ENCODE peak calls at places on chromosomes 11 and 22, in ten cellular contexts. One of them, this sample, is unnamed.

GRCh38 chr22:28958611-28959010 is 75.2 kb downstream of the ZNRF3 start:
- DNase-seq in OCI-LY7: no peak
- DNase-seq in neuronal stem cell: no peak
- DNase-seq in ascending aorta: no peak
- DNase-seq in fibroblast of lung: peak; percentile 36
- DNase-seq in A549: no peak
- DNase-seq in CD4-positive, alpha-beta memory T cell: no peak
- DNase-seq in H9: no peak
- DNase-seq in CD4-positive, alpha-beta T cell: no peak
- DNase-seq in mucosa of descending colon: no peak
- DNase-seq in this sample: no peak

GRCh38 chr22:21714059-21714770 is 21.4 kb downstream of the YPEL1 start:
- DNase-seq in mucosa of descending colon: no peak
- DNase-seq in OCI-LY7: no peak
- DNase-seq in neuronal stem cell: no peak
- DNase-seq in fibroblast of lung: no peak
- DNase-seq in CD4-positive, alpha-beta memory T cell: no peak
- DNase-seq in ascending aorta: no peak
- DNase-seq in A549: no peak
- DNase-seq in H9: no peak
- DNase-seq in CD4-positive, alpha-beta T cell: no peak
- DNase-seq in this sample: no peak

GRCh38 chr11:133669371-133670046 is 137.2 kb upstream of the OPCML start:
- DNase-seq in neuronal stem cell: no peak
- DNase-seq in fibroblast of lung: no peak
- DNase-seq in A549: no peak
- DNase-seq in CD4-positive, alpha-beta memory T cell: no peak
- DNase-seq in ascending aorta: no peak
- DNase-seq in CD4-positive, alpha-beta T cell: no peak
- DNase-seq in OCI-LY7: no peak
- DNase-seq in mucosa of descending colon: no peak
- DNase-seq in H9: peak; percentile 58
- DNase-seq in this sample: no peak

GRCh38 chr11:87290304-87290922 is 252.7 kb downstream of the TMEM135 start:
- DNase-seq in ascending aorta: no peak
- DNase-seq in mucosa of descending colon: no peak
- DNase-seq in CD4-positive, alpha-beta T cell: no peak
- DNase-seq in A549: peak; percentile 42
- DNase-seq in neuronal stem cell: peak; percentile 42
- DNase-seq in CD4-positive, alpha-beta memory T cell: peak; percentile 54
- DNase-seq in H9: no peak
- DNase-seq in OCI-LY7: peak; percentile 74
- DNase-seq in fibroblast of lung: peak; percentile 79
- DNase-seq in this sample: no peak

GRCh38 chr11:134818531-134818930 is 406.5 kb upstream of the B3GAT1 start:
- DNase-seq in OCI-LY7: no peak
- DNase-seq in fibroblast of lung: no peak
- DNase-seq in mucosa of descending colon: no peak
- DNase-seq in H9: peak; percentile 66
- DNase-seq in ascending aorta: no peak
- DNase-seq in CD4-positive, alpha-beta T cell: no peak
- DNase-seq in CD4-positive, alpha-beta memory T cell: no peak
- DNase-seq in neuronal stem cell: no peak
- DNase-seq in A549: no peak
- DNase-seq in this sample: no peak

GRCh38 chr22:43883012-43883661 is 8.7 kb downstream of the PNPLA5 start:
- DNase-seq in H9: peak; percentile 88
- DNase-seq in ascending aorta: no peak
- DNase-seq in A549: peak; percentile 67
- DNase-seq in CD4-positive, alpha-beta memory T cell: peak; percentile 13
- DNase-seq in CD4-positive, alpha-beta T cell: peak; percentile 13
- DNase-seq in OCI-LY7: peak; percentile 75
- DNase-seq in neuronal stem cell: peak; percentile 74
- DNase-seq in mucosa of descending colon: peak; percentile 23
- DNase-seq in fibroblast of lung: peak; percentile 79
- DNase-seq in this sample: no peak

GRCh38 chr22:30362632-30363281 is 6.0 kb downstream of the CCDC157 start:
- DNase-seq in CD4-positive, alpha-beta T cell: no peak
- DNase-seq in CD4-positive, alpha-beta memory T cell: no peak
- DNase-seq in fibroblast of lung: no peak
- DNase-seq in ascending aorta: no peak
- DNase-seq in A549: no peak
- DNase-seq in mucosa of descending colon: no peak
- DNase-seq in H9: peak; percentile 84
- DNase-seq in OCI-LY7: no peak
- DNase-seq in neuronal stem cell: no peak
- DNase-seq in this sample: no peak

GRCh38 chr11:8247312-8247711 is 16.4 kb downstream of the LMO1 start:
- DNase-seq in neuronal stem cell: no peak
- DNase-seq in ascending aorta: no peak
- DNase-seq in H9: peak; percentile 54
- DNase-seq in A549: no peak
- DNase-seq in CD4-positive, alpha-beta T cell: no peak
- DNase-seq in mucosa of descending colon: peak; percentile 29
- DNase-seq in OCI-LY7: no peak
- DNase-seq in fibroblast of lung: no peak
- DNase-seq in CD4-positive, alpha-beta memory T cell: no peak
- DNase-seq in this sample: no peak

GRCh38 chr22:45638197-45638596 is 33.4 kb upstream of the ATXN10 start:
- DNase-seq in fibroblast of lung: no peak
- DNase-seq in ascending aorta: no peak
- DNase-seq in CD4-positive, alpha-beta memory T cell: no peak
- DNase-seq in neuronal stem cell: no peak
- DNase-seq in mucosa of descending colon: no peak
- DNase-seq in H9: no peak
- DNase-seq in CD4-positive, alpha-beta T cell: no peak
- DNase-seq in OCI-LY7: no peak
- DNase-seq in A549: peak; percentile 66
- DNase-seq in this sample: no peak

GRCh38 chr11:69157156-69157821 is 1.6 kb downstream of the SMIM38 start:
- DNase-seq in OCI-LY7: no peak
- DNase-seq in CD4-positive, alpha-beta memory T cell: no peak
- DNase-seq in A549: no peak
- DNase-seq in H9: no peak
- DNase-seq in ascending aorta: no peak
- DNase-seq in CD4-positive, alpha-beta T cell: no peak
- DNase-seq in fibroblast of lung: peak; percentile 50
- DNase-seq in mucosa of descending colon: no peak
- DNase-seq in neuronal stem cell: peak; percentile 75
- DNase-seq in this sample: no peak

GRCh38 chr22:30196141-30196866 is 50.3 kb downstream of the LIF start:
- DNase-seq in ascending aorta: peak; percentile 91
- DNase-seq in neuronal stem cell: no peak
- DNase-seq in H9: peak; percentile 87
- DNase-seq in CD4-positive, alpha-beta memory T cell: peak; percentile 43
- DNase-seq in CD4-positive, alpha-beta T cell: peak; percentile 14
- DNase-seq in A549: peak; percentile 83
- DNase-seq in mucosa of descending colon: peak; percentile 67
- DNase-seq in OCI-LY7: peak; percentile 55
- DNase-seq in fibroblast of lung: peak; percentile 100
- DNase-seq in this sample: no peak

GRCh38 chr11:14347494-14347893 is 11.5 kb downstream of the RRAS2 start:
- DNase-seq in mucosa of descending colon: no peak
- DNase-seq in OCI-LY7: no peak
- DNase-seq in fibroblast of lung: no peak
- DNase-seq in ascending aorta: no peak
- DNase-seq in neuronal stem cell: no peak
- DNase-seq in H9: no peak
- DNase-seq in CD4-positive, alpha-beta T cell: no peak
- DNase-seq in CD4-positive, alpha-beta memory T cell: no peak
- DNase-seq in A549: no peak
- DNase-seq in this sample: no peak

GRCh38 chr11:35335226-35335625 is 84.1 kb downstream of the SLC1A2 start:
- DNase-seq in CD4-positive, alpha-beta T cell: no peak
- DNase-seq in H9: no peak
- DNase-seq in ascending aorta: no peak
- DNase-seq in fibroblast of lung: peak; percentile 41
- DNase-seq in neuronal stem cell: no peak
- DNase-seq in A549: no peak
- DNase-seq in mucosa of descending colon: no peak
- DNase-seq in OCI-LY7: no peak
- DNase-seq in CD4-positive, alpha-beta memory T cell: no peak
- DNase-seq in this sample: no peak

GRCh38 chr11:69442012-69442806 is 39.3 kb upstream of the LINC01488 start:
- DNase-seq in H9: no peak
- DNase-seq in fibroblast of lung: no peak
- DNase-seq in OCI-LY7: no peak
- DNase-seq in ascending aorta: no peak
- DNase-seq in CD4-positive, alpha-beta memory T cell: no peak
- DNase-seq in A549: no peak
- DNase-seq in CD4-positive, alpha-beta T cell: no peak
- DNase-seq in mucosa of descending colon: no peak
- DNase-seq in neuronal stem cell: no peak
- DNase-seq in this sample: no peak

GRCh38 chr22:43090130-43090789 is 1.1 kb upstream of the TTLL1 start:
- DNase-seq in ascending aorta: peak; percentile 76
- DNase-seq in A549: peak; percentile 82
- DNase-seq in CD4-positive, alpha-beta memory T cell: peak; percentile 49
- DNase-seq in mucosa of descending colon: no peak
- DNase-seq in neuronal stem cell: no peak
- DNase-seq in H9: no peak
- DNase-seq in CD4-positive, alpha-beta T cell: no peak
- DNase-seq in OCI-LY7: peak; percentile 87
- DNase-seq in fibroblast of lung: peak; percentile 86
- DNase-seq in this sample: no peak

GRCh38 chr11:97092823-97093222 is 703.0 kb downstream of the JRKL start:
- DNase-seq in CD4-positive, alpha-beta memory T cell: no peak
- DNase-seq in fibroblast of lung: no peak
- DNase-seq in H9: no peak
- DNase-seq in OCI-LY7: no peak
- DNase-seq in mucosa of descending colon: no peak
- DNase-seq in neuronal stem cell: no peak
- DNase-seq in A549: no peak
- DNase-seq in ascending aorta: no peak
- DNase-seq in CD4-positive, alpha-beta T cell: no peak
- DNase-seq in this sample: no peak
- H3K9me3 ChIP-seq in CD4-positive, alpha-beta memory T cell: no peaks in the 10 kb centered on the region
- H3K9me3 ChIP-seq in fibroblast of lung: no peaks in the 10 kb centered on the region
- H3K9me3 ChIP-seq in H9: no peaks in the 10 kb centered on the region
- H3K9me3 ChIP-seq in OCI-LY7: no peaks in the 10 kb centered on the region
- H3K9me3 ChIP-seq in mucosa of descending colon: no peaks in the 10 kb centered on the region
- H3K9me3 ChIP-seq in neuronal stem cell: no peaks in the 10 kb centered on the region
- H3K9me3 ChIP-seq in A549: no peaks in the 10 kb centered on the region
- H3K9me3 ChIP-seq in ascending aorta: no peaks in the 10 kb centered on the region
- H3K9me3 ChIP-seq in CD4-positive, alpha-beta T cell: no peaks in the 10 kb centered on the region
- H3K9me3 ChIP-seq in this sample: no peaks in the 10 kb centered on the region

DNA sequence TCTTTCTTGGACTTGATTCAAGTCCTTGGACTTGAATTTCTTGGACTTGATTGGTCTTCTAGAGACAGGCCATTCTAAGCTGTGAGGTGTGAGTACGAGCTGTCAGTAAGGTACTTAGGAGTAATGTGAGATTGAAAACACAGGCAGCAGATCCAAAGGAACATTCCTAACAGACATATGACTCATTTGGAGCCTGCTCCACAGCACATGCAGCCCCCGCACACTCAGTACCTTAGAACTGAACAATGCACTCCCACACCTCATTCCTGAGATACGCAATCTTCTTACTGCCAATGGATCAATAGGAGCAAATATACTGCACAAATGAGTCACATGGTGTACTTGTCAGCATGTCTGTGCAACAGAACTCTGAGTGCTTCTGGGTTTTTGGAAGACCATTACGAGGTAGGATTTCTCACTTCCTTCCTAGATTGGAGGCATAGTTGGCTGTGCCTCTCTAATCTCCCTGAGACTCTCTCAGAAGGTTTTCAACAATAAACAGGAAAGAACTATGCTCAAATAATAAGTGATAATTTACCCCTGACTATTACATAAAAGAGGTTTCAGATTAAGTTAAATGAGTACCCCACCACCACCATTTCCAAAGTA is 243.1 kb downstream of the KCNA4 start:
- DNase-seq in mucosa of descending colon: no peak
- DNase-seq in H9: no peak
- DNase-seq in A549: no peak
- DNase-seq in CD4-positive, alpha-beta memory T cell: no peak
- DNase-seq in fibroblast of lung: no peak
- DNase-seq in ascending aorta: no peak
- DNase-seq in CD4-positive, alpha-beta T cell: no peak
- DNase-seq in neuronal stem cell: no peak
- DNase-seq in OCI-LY7: no peak
- DNase-seq in this sample: no peak
- H3K9me3 ChIP-seq in mucosa of descending colon: peaks cover 46% of the 10 kb centered on the region
- H3K9me3 ChIP-seq in H9: no peaks in the 10 kb centered on the region
- H3K9me3 ChIP-seq in A549: no peaks in the 10 kb centered on the region
- H3K9me3 ChIP-seq in CD4-positive, alpha-beta memory T cell: no peaks in the 10 kb centered on the region
- H3K9me3 ChIP-seq in fibroblast of lung: no peaks in the 10 kb centered on the region
- H3K9me3 ChIP-seq in ascending aorta: no peaks in the 10 kb centered on the region
- H3K9me3 ChIP-seq in CD4-positive, alpha-beta T cell: no peaks in the 10 kb centered on the region
- H3K9me3 ChIP-seq in neuronal stem cell: no peaks in the 10 kb centered on the region
- H3K9me3 ChIP-seq in OCI-LY7: no peaks in the 10 kb centered on the region
- H3K9me3 ChIP-seq in this sample: no peaks in the 10 kb centered on the region

DNA sequence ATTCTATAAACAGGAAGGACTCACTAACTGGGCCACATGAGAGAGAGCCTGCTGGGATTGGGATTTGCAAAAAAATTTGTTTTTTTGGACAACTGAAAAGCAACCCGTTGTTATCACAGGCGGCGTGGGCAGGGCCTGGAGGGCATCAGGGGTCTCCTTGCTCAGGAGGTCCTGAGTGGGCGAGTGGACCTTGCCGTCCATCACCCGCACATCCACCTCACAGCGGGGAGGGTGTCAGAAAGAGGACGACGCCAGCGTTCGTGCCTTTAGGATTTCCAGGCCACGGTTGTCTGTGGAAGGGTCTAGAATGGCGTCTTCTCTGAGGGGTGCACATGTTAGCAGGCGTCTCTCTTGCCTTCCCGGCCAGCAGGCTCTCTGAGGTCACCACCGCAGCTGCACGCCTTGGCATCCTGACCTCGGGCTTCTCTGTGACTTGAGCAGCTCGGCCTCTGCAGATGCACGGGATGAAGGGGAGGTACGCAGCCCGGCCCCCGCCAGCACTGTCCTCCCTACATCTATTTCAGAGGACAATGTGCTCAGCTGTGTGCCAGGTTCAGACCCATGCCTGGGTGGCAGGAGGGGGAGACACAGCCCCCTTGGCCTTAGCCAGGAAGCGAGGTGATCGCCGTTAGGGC is 749.5 kb downstream of the BRD1 start:
- DNase-seq in ascending aorta: no peak
- DNase-seq in CD4-positive, alpha-beta T cell: no peak
- DNase-seq in mucosa of descending colon: no peak
- DNase-seq in OCI-LY7: no peak
- DNase-seq in H9: no peak
- DNase-seq in neuronal stem cell: no peak
- DNase-seq in A549: no peak
- DNase-seq in fibroblast of lung: no peak
- DNase-seq in CD4-positive, alpha-beta memory T cell: no peak
- DNase-seq in this sample: no peak
- H3K9me3 ChIP-seq in ascending aorta: no peaks in the 10 kb centered on the region
- H3K9me3 ChIP-seq in CD4-positive, alpha-beta T cell: no peaks in the 10 kb centered on the region
- H3K9me3 ChIP-seq in mucosa of descending colon: no peaks in the 10 kb centered on the region
- H3K9me3 ChIP-seq in OCI-LY7: no peaks in the 10 kb centered on the region
- H3K9me3 ChIP-seq in H9: no peaks in the 10 kb centered on the region
- H3K9me3 ChIP-seq in neuronal stem cell: no peaks in the 10 kb centered on the region
- H3K9me3 ChIP-seq in A549: no peaks in the 10 kb centered on the region
- H3K9me3 ChIP-seq in fibroblast of lung: peaks cover 6% of the 10 kb centered on the region
- H3K9me3 ChIP-seq in CD4-positive, alpha-beta memory T cell: no peaks in the 10 kb centered on the region
- H3K9me3 ChIP-seq in this sample: no peaks in the 10 kb centered on the region

GRCh38 chr22:49195636-49196035 is 632.0 kb downstream of the BRD1 start:
- DNase-seq in mucosa of descending colon: no peak
- DNase-seq in neuronal stem cell: no peak
- DNase-seq in fibroblast of lung: no peak
- DNase-seq in H9: no peak
- DNase-seq in A549: no peak
- DNase-seq in ascending aorta: no peak
- DNase-seq in OCI-LY7: no peak
- DNase-seq in CD4-positive, alpha-beta memory T cell: no peak
- DNase-seq in CD4-positive, alpha-beta T cell: no peak
- DNase-seq in this sample: no peak
- H3K9me3 ChIP-seq in mucosa of descending colon: no peaks in the 10 kb centered on the region
- H3K9me3 ChIP-seq in neuronal stem cell: no peaks in the 10 kb centered on the region
- H3K9me3 ChIP-seq in fibroblast of lung: no peaks in the 10 kb centered on the region
- H3K9me3 ChIP-seq in H9: no peaks in the 10 kb centered on the region
- H3K9me3 ChIP-seq in A549: no peaks in the 10 kb centered on the region
- H3K9me3 ChIP-seq in ascending aorta: no peaks in the 10 kb centered on the region
- H3K9me3 ChIP-seq in OCI-LY7: no peaks in the 10 kb centered on the region
- H3K9me3 ChIP-seq in CD4-positive, alpha-beta memory T cell: no peaks in the 10 kb centered on the region
- H3K9me3 ChIP-seq in CD4-positive, alpha-beta T cell: no peaks in the 10 kb centered on the region
- H3K9me3 ChIP-seq in this sample: no peaks in the 10 kb centered on the region